ENCODE peak calls at places on chromosome 13, in seven cellular contexts. T is pancreas, O is left lung, X is HCT116, E is cardiac muscle cell, S is heart left ventricle, C is breast epithelium. W is an unnamed sample.

GRCh38 chr13:73335938-73336337 is 277.1 kb downstream of the KLF5 start:
- DNase-seq in T (no peak), O (no peak), X (no peak), E (no peak), S (no peak), C (no peak), W (no peak)

GRCh38 chr13:85019121-85019520 is 780.1 kb downstream of the SLITRK6 start:
- DNase-seq in T (no peak), O (no peak), X (no peak), E (no peak), S (no peak), C (no peak), W (no peak)

GRCh38 chr13:32669030-32669646 is 82.9 kb downstream of the PDS5B start:
- DNase-seq in T (no peak), O (no peak), X (peak; percentile 28), E (peak; percentile 74), S (no peak), C (no peak), W (peak; percentile 58)

GRCh38 chr13:73717632-73718031 is 416.6 kb downstream of the KLF12 start:
- DNase-seq in T (no peak), O (no peak), X (no peak), E (peak; percentile 46), S (no peak), C (no peak), W (no peak)

GRCh38 chr13:73715114-73715909 is 418.9 kb downstream of the KLF12 start:
- DNase-seq in T (no peak), O (no peak), X (no peak), E (no peak), S (no peak), C (no peak), W (no peak)

GRCh38 chr13:79679334-79679733 is 198.4 kb downstream of the NDFIP2 start:
- DNase-seq in T (peak; percentile 80), O (no peak), X (peak; percentile 56), E (peak; percentile 84), S (peak; percentile 69), C (peak; percentile 30), W (peak; percentile 58)

GRCh38 chr13:60114499-60115028 is 49.2 kb downstream of the DIAPH3 start:
- DNase-seq in T (no peak), O (no peak), X (no peak), E (no peak), S (no peak), C (no peak), W (no peak)

GRCh38 chr13:37406031-37406430 is 192.5 kb downstream of the POSTN start:
- DNase-seq in T (no peak), O (no peak), X (no peak), E (no peak), S (no peak), C (no peak), W (no peak)

GRCh38 chr13:25908390-25908789 is 143.4 kb downstream of the SHISA2 start:
- DNase-seq in T (no peak), O (no peak), X (no peak), E (no peak), S (no peak), C (no peak), W (no peak)

GRCh38 chr13:93298741-93299140 is 72.1 kb downstream of the GPC6 start:
- DNase-seq in T (no peak), O (no peak), X (no peak), E (peak; percentile 40), S (no peak), C (no peak), W (no peak)

GRCh38 chr13:43546260-43546659 is 240.5 kb downstream of the ENOX1 start:
- DNase-seq in T (no peak), O (no peak), X (no peak), E (peak; percentile 59), S (peak; percentile 49), C (no peak), W (no peak)
- H3K4me1 ChIP-seq in T (no peaks in the 10 kb centered on the region), O (no peaks in the 10 kb centered on the region), X (peaks cover 2% of the 10 kb centered on the region), E (peaks cover 36% of the 10 kb centered on the region), S (peaks cover 32% of the 10 kb centered on the region), C (no peaks in the 10 kb centered on the region), W (no peaks in the 10 kb centered on the region)

GRCh38 chr13:42039457-42039945 is 8.9 kb upstream of the DGKH start:
- DNase-seq in T (no peak), O (no peak), X (peak; percentile 10), E (no peak), S (no peak), C (peak; percentile 22), W (no peak)

GRCh38 chr13:42041017-42041683 is 7.3 kb upstream of the DGKH start:
- DNase-seq in T (peak; percentile 74), O (peak; percentile 86), X (peak; percentile 38), E (peak; percentile 59), S (peak; percentile 66), C (peak; percentile 36), W (peak; percentile 63)

GRCh38 chr13:42039946-42040729 is 8.3 kb upstream of the DGKH start:
- DNase-seq in T (peak; percentile 93), O (peak; percentile 96), X (peak; percentile 35), E (peak; percentile 94), S (peak; percentile 95), C (peak; percentile 84), W (peak; percentile 74)

GRCh38 chr13:42041684-42042035 is 6.8 kb upstream of the DGKH start:
- DNase-seq in T (peak; percentile 67), O (peak; percentile 78), X (no peak), E (peak; percentile 74), S (peak; percentile 60), C (peak; percentile 44), W (peak; percentile 67)

GRCh38 chr13:42040730-42041016 is 7.8 kb upstream of the DGKH start:
- DNase-seq in T (no peak), O (no peak), X (no peak), E (no peak), S (no peak), C (no peak), W (no peak)
- H3K27me3 ChIP-seq in T (no peaks in the 10 kb centered on the region), O (no peaks in the 10 kb centered on the region), X (no peaks in the 10 kb centered on the region), E (peaks cover 20% of the 10 kb centered on the region), S (no peaks in the 10 kb centered on the region), C (no peaks in the 10 kb centered on the region), W (no peaks in the 10 kb centered on the region)

GRCh38 chr13:109789262-109789661 is 2.9 kb upstream of the IRS2 start:
- DNase-seq in T (no peak), O (no peak), X (no peak), E (no peak), S (no peak), C (no peak), W (no peak)

GRCh38 chr13:109790071-109790470 is 3.7 kb upstream of the IRS2 start:
- DNase-seq in T (no peak), O (no peak), X (no peak), E (peak; percentile 45), S (no peak), C (no peak), W (no peak)

GRCh38 chr13:109792416-109793090 is 6.2 kb upstream of the IRS2 start:
- DNase-seq in T (no peak), O (no peak), X (no peak), E (no peak), S (no peak), C (no peak), W (no peak)

GRCh38 chr13:109788372-109789195 is 2.2 kb upstream of the IRS2 start:
- DNase-seq in T (no peak), O (no peak), X (no peak), E (no peak), S (no peak), C (no peak), W (no peak)

DNA sequence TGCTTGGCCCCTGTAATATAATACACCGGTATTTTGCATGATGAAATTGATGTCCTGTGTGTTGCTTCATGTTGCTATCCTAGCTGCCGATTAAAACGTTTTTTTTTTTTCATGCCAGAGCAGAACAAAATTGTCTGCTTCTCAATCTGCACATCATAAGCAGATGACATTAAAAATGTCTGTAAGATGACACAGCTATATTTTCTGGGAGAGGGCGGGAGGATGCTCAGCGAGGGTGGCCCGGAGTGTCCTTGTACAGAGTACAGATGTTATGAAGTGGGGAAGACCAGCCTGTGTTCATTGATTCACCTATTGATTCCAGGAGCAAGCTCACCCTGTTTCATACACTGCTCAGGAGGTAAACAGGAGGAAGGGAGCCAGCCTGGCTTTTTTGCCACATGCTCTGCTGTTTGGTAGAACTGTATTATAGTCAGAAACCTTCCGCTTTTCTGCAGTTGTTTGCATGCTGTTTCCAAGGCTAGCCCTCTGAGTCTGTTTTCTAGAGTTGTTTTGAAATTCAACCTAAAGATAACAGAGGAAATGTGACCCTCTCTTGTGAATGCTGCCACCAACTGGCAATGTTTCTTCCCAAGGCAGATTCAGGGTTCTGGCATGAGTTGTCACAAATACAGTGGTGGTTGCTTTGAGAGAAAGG is 4.7 kb upstream of the IRS2 start:
- DNase-seq in T (no peak), O (no peak), X (no peak), E (peak; percentile 52), S (no peak), C (no peak), W (no peak)
- H3K4me3 ChIP-seq in T (no peak overlapping the region), O (no peak overlapping the region), X (no peak overlapping the region), E (no peak overlapping the region), S (no peak overlapping the region), C (no peak overlapping the region), W (no peak overlapping the region)

DNA sequence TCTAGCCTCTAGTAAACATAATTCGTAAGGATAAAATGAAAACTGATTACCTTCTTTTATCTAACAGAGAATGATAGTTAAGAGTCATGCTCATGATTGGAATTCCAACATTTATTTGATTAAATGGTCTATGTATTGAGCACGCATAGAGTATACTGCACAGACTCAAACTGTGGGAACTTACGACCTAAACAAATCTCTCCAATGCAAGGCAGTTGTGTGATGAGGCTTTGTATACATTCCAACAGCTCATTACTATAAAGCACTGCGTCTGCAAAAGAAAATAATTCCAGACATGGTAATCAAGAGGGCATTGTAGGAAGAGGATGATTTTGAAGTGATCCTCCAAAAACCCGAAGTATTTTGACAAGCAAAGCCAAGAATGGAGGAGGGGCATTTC is 169.5 kb downstream of the NUFIP1 start:
- DNase-seq in T (no peak), O (no peak), X (no peak), E (no peak), S (no peak), C (no peak), W (no peak)
- H3K4me1 ChIP-seq in T (no peaks in the 10 kb centered on the region), O (peaks cover 2% of the 10 kb centered on the region), X (peaks cover 37% of the 10 kb centered on the region), E (no peaks in the 10 kb centered on the region), S (peaks cover 4% of the 10 kb centered on the region), C (no peaks in the 10 kb centered on the region), W (no peaks in the 10 kb centered on the region)

DNA sequence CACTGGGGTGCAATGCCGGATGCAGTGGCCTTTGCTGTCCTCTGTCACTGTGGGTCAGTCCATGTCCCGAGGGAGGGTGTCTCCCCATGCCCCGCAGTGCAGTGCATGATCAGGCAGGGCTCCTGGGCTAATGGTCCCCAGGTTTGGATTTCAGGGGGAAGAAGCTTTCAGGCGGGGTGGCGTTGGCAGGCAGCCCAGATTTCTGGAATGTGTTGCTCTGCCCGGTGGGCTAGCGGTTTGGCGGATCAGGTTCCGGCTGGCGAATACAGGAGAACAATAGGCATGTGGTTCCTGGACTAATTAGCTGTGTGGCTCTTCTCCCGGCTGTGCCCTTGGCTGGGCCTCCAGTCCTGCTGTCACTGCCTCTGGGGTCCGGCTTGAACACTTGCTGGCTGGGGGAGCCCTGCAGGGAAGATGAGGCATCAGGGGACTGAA is 141.3 kb downstream of the FGF9 start:
- DNase-seq in T (no peak), O (no peak), X (no peak), E (no peak), S (no peak), C (peak; percentile 42), W (no peak)
- H3K27me3 ChIP-seq in T (no peaks in the 10 kb centered on the region), O (no peaks in the 10 kb centered on the region), X (no peaks in the 10 kb centered on the region), E (peaks cover 5% of the 10 kb centered on the region), S (no peaks in the 10 kb centered on the region), C (no peaks in the 10 kb centered on the region), W (no peaks in the 10 kb centered on the region)

DNA sequence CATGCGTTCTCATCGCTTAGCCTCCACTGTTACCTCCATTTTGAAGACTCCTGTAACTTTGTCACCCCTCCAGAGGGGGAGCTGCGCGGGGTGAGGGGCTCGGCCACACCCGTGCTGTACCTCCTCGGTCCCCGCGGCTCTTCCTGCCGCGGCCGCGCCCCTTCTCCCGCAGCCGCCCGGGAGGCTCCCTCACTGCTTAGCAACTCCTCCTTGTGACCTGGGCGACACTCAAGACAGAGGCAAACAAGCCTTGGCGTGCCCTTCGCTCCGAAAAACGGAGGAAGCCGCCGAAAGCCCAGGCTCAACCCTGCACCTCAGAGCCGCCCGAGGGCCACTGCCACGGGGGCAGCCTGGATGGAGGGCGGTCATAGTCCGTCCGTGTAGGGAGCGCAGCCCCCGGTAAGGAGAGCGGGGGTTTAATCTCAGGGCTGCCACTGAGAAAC is 494.3 kb downstream of the FOXO1 start:
- DNase-seq in T (no peak), O (peak; percentile 64), X (no peak), E (no peak), S (no peak), C (peak; percentile 60), W (no peak)
- H3K4me3 ChIP-seq in T (no peak overlapping the region), O (no peak overlapping the region), X (no peak overlapping the region), E (no peak overlapping the region), S (no peak overlapping the region), C (no peak overlapping the region), W (no peak overlapping the region)